ENCODE peak calls at places on chromosomes 12 and 14, in nine cellular contexts. E is tibial artery; D is GM23248; R is psoas muscle; O is left ventricle myocardium inferior; M is K562; K is CD4-positive, alpha-beta T cell; Q is H1; Y is CD8-positive, alpha-beta memory T cell. F is an unnamed sample.
A peak's percentile ranks its signal among the peaks of the same experiment; 100 is the strongest.

GRCh38 chr12:82527165-82527780 is 159.4 kb upstream of the TMTC2 start:
- DNase-seq in E (no peak), D (peak; percentile 78), R (no peak), O (no peak), M (peak; percentile 26), K (no peak), Q (no peak), Y (peak; percentile 1), F (peak; percentile 41)

GRCh38 chr14:50501642-50502041 is 30.7 kb downstream of the MAP4K5 start:
- DNase-seq in E (no peak), D (peak; percentile 84), R (no peak), O (no peak), M (no peak), K (no peak), Q (no peak), Y (no peak), F (no peak)

GRCh38 chr12:32126720-32127119 is 20.1 kb downstream of the BICD1 start:
- DNase-seq in E (no peak), D (peak; percentile 78), R (no peak), O (no peak), M (no peak), K (no peak), Q (no peak), Y (no peak), F (no peak)

GRCh38 chr12:70536650-70537049 is 100.6 kb downstream of the PTPRB start:
- DNase-seq in E (no peak), D (no peak), R (no peak), O (no peak), M (no peak), K (no peak), Q (no peak), Y (no peak), F (no peak)

GRCh38 chr14:60514378-60515243 is 5.7 kb downstream of the SIX6 start:
- DNase-seq in E (peak; percentile 34), D (peak; percentile 32), R (peak; percentile 83), O (no peak), M (peak; percentile 12), K (no peak), Q (no peak), Y (no peak), F (no peak)

GRCh38 chr14:90242444-90242843 is 13.9 kb upstream of the PSMC1 start:
- DNase-seq in E (no peak), D (no peak), R (no peak), O (no peak), M (no peak), K (no peak), Q (no peak), Y (no peak), F (no peak)

GRCh38 chr12:122841544-122842321 is 6.5 kb downstream of the HIP1R start:
- DNase-seq in E (no peak), D (peak; percentile 90), R (no peak), O (no peak), M (no peak), K (no peak), Q (no peak), Y (no peak), F (peak; percentile 70)

GRCh38 chr12:2286461-2287131 is 233.8 kb downstream of the CACNA1C start:
- DNase-seq in E (peak; percentile 21), D (peak; percentile 87), R (no peak), O (no peak), M (no peak), K (no peak), Q (no peak), Y (no peak), F (no peak)

GRCh38 chr12:94046626-94047410 is 101.6 kb upstream of the PLXNC1 start:
- DNase-seq in E (no peak), D (peak; percentile 13), R (no peak), O (no peak), M (no peak), K (no peak), Q (no peak), Y (no peak), F (no peak)

GRCh38 chr12:28367326-28367725 is 177.1 kb downstream of the CCDC91 start:
- DNase-seq in E (no peak), D (peak; percentile 4), R (no peak), O (no peak), M (no peak), K (no peak), Q (no peak), Y (no peak), F (no peak)

GRCh38 chr12:102847131-102847530 is 69.9 kb downstream of the PAH start:
- DNase-seq in E (no peak), D (peak; percentile 9), R (no peak), O (no peak), M (no peak), K (no peak), Q (no peak), Y (no peak), F (no peak)

GRCh38 chr14:21768116-21768874 is 94.7 kb upstream of the OR4E1 start:
- DNase-seq in E (no peak), D (peak; percentile 12), R (no peak), O (no peak), M (peak; percentile 15), K (no peak), Q (no peak), Y (peak; percentile 31), F (no peak)

GRCh38 chr12:31041033-31041564 is 32.6 kb upstream of the DDX11 start:
- DNase-seq in E (no peak), D (no peak), R (no peak), O (peak; percentile 43), M (no peak), K (no peak), Q (no peak), Y (no peak), F (no peak)

GRCh38 chr14:49999216-49999761 is 106.4 kb downstream of the ARF6 start:
- DNase-seq in E (peak; percentile 93), D (peak; percentile 95), R (peak; percentile 90), O (peak; percentile 82), M (peak; percentile 13), K (peak; percentile 62), Q (no peak), Y (peak; percentile 78), F (no peak)

GRCh38 chr12:56836317-56836716 is 73.2 kb downstream of the HSD17B6 start:
- DNase-seq in E (no peak), D (peak; percentile 82), R (no peak), O (peak; percentile 19), M (no peak), K (no peak), Q (no peak), Y (no peak), F (no peak)

GRCh38 chr14:105865266-105865903 is 339.0 kb downstream of the TMEM121 start:
- DNase-seq in E (no peak), D (no peak), R (no peak), O (peak; percentile 12), M (no peak), K (no peak), Q (no peak), Y (no peak), F (no peak)

GRCh38 chr14:51370758-51371386 is 130.8 kb downstream of the TMX1 start:
- DNase-seq in E (no peak), D (peak; percentile 78), R (no peak), O (no peak), M (no peak), K (no peak), Q (no peak), Y (no peak), F (no peak)

DNA sequence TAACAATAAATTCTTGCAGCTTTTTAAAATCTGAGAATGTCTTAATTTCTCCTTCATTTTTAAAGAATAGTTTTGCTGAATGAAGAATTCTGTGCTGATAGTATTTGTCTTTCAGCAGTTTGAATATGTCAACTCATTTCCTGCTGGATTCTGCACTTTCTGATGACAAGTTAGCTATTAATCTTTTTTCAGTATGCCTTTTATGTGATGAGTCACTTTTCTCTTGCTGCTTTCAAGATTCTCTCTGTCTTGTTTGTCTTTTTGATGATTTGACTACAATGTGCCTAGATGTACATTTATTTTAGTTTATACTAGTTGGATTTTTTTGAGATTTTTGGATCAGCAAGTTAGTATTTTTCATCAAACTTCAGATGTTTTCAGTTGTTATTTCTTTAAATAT is 87.9 kb upstream of the AVPR1A start:
- DNase-seq in E (no peak), D (no peak), R (no peak), O (no peak), M (no peak), K (no peak), Q (no peak), Y (no peak), F (no peak)
- H3K27ac ChIP-seq in E (no peak overlapping the region), D (no peak overlapping the region), R (no peak overlapping the region), O (no peak overlapping the region), M (no peak overlapping the region), K (no peak overlapping the region), Q (no peak overlapping the region), Y (no peak overlapping the region), F (no peak overlapping the region)

DNA sequence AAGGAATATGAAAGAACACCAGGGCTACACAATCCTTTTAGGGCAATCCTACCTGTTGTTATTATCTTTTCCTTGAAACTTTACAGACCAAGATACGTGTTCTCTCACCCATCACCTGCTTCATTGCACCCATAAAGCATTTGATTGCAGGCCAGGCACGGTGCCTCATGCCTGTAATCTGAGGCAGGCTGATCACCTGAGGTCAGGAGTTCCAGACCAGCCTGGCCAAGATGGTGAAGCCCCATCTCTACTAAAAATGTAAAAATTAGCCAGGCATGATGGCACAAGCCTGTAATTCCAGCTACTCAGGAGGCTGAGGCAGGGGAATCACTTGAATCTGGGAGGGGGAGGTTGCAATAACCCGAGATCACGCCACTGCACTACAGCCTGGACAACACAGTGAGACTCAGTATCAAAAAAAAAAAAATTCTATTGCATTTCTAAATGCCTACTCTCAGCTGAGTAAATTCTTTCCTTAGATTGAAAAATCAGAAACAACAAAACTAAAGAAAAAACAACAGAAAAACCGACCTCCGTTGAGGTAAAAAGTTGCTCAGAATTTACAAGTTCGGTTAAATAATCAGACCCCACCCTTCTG is 183.7 kb upstream of the TMEM132C start:
- DNase-seq in E (no peak), D (no peak), R (no peak), O (no peak), M (no peak), K (no peak), Q (no peak), Y (no peak), F (no peak)
- H3K27ac ChIP-seq in E (no peak overlapping the region), D (no peak overlapping the region), R (no peak overlapping the region), O (no peak overlapping the region), M (no peak overlapping the region), K (no peak overlapping the region), Q (no peak overlapping the region), Y (no peak overlapping the region), F (no peak overlapping the region)

GRCh38 chr12:65670775-65671174 is 153.5 kb upstream of the HMGA2 start:
- DNase-seq in E (no peak), D (peak; percentile 56), R (no peak), O (no peak), M (no peak), K (no peak), Q (no peak), Y (no peak), F (no peak)
- H3K27ac ChIP-seq in E (no peak overlapping the region), D (peak overlapping the region; percentile 24), R (no peak overlapping the region), O (no peak overlapping the region), M (no peak overlapping the region), K (no peak overlapping the region), Q (no peak overlapping the region), Y (no peak overlapping the region), F (no peak overlapping the region)

DNA sequence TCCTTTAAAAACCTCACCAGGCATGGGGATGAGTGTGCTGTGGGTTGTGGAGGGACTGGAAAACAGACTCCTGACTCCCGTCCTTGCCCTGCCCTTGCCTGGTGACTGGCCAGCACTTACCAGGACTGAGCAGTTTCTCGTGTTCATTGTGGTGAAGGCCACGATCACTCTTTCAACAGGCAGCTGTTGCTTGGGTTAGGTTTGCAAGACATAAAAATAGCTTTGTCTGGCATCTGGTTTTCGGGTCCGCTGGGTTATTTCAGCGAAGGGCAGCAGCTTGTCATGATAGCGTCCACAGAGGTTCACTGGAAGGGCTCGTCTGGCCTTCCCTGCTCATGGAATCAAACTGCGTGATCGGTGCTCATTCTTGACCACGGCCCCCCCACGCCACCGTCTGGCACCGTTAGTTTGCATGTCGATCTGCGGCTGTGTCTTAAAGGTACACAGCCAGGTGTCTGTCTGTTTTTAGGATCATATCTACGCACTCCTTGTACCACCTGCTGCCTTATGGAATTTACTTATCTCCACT is 15.2 kb downstream of the ACACB start:
- DNase-seq in E (no peak), D (peak; percentile 58), R (peak; percentile 88), O (peak; percentile 36), M (no peak), K (no peak), Q (no peak), Y (no peak), F (no peak)
- H3K27ac ChIP-seq in E (peak overlapping the region; percentile 7), D (no peak overlapping the region), R (peak overlapping the region; percentile 96), O (peak overlapping the region; percentile 97), M (no peak overlapping the region), K (no peak overlapping the region), Q (no peak overlapping the region), Y (no peak overlapping the region), F (peak overlapping the region; percentile 2)